ENCODE peak calls at places on chromosomes 12 and 14, in five cellular contexts. K is fibroblast of mammary gland; O is head of caudate nucleus; L is effector CD4-positive, alpha-beta T cell; C is HuH-7. N is an unnamed sample.

GRCh38 chr12:53145383-53145782 is 35.1 kb upstream of the ZNF740 start:
- DNase-seq in K (peak; percentile 94), O (no peak), L (no peak), C (no peak), N (no peak)

GRCh38 chr12:20491290-20491689 is 123.0 kb downstream of the PDE3A start:
- DNase-seq in K (no peak), O (no peak), L (no peak), C (no peak), N (no peak)

GRCh38 chr12:107344035-107344808 is 250.9 kb upstream of the CRY1 start:
- DNase-seq in K (peak; percentile 77), O (no peak), L (no peak), C (no peak), N (no peak)

GRCh38 chr14:103141117-103141796 is 18.0 kb downstream of the TNFAIP2 start:
- DNase-seq in K (peak; percentile 55), O (no peak), L (no peak), C (peak; percentile 91), N (peak; percentile 69)

GRCh38 chr14:37063467-37064240 is 108.8 kb downstream of the SLC25A21 start:
- DNase-seq in K (peak; percentile 42), O (no peak), L (no peak), C (no peak), N (no peak)

GRCh38 chr14:22822017-22822618 is 6.9 kb upstream of the SLC7A7 start:
- DNase-seq in K (no peak), O (no peak), L (no peak), C (no peak), N (peak; percentile 26)

GRCh38 chr14:90438841-90439240 is 42.0 kb downstream of the CALM1 start:
- DNase-seq in K (no peak), O (no peak), L (no peak), C (no peak), N (no peak)

GRCh38 chr14:91918159-91918883 is 29.2 kb downstream of the FBLN5 start:
- DNase-seq in K (peak; percentile 35), O (no peak), L (no peak), C (no peak), N (no peak)

GRCh38 chr12:12823811-12824210 is 10.7 kb downstream of the DDX47 start:
- DNase-seq in K (no peak), O (no peak), L (no peak), C (no peak), N (no peak)

GRCh38 chr12:9759680-9760592 is 765 bp downstream of the CD69 start:
- DNase-seq in K (no peak), O (no peak), L (no peak), C (no peak), N (no peak)

GRCh38 chr12:115791331-115791730 is 486.2 kb downstream of the MED13L start:
- DNase-seq in K (no peak), O (no peak), L (no peak), C (no peak), N (no peak)

GRCh38 chr14:97723834-97724770 is 926.9 kb downstream of the VRK1 start:
- DNase-seq in K (no peak), O (no peak), L (peak; percentile 20), C (no peak), N (no peak)

GRCh38 chr12:78186670-78187069 is 356.0 kb downstream of the NAV3 start:
- DNase-seq in K (no peak), O (no peak), L (no peak), C (no peak), N (no peak)

GRCh38 chr12:54042970-54043744 is 10.3 kb downstream of the HOXC5 start:
- DNase-seq in K (no peak), O (no peak), L (no peak), C (no peak), N (no peak)

GRCh38 chr14:104403421-104404220 is 175.9 kb upstream of the C14orf180 start:
- DNase-seq in K (no peak), O (no peak), L (no peak), C (no peak), N (no peak)

GRCh38 chr14:68795602-68796417 is 2.9 kb upstream of the ZFP36L1 start:
- DNase-seq in K (peak; percentile 65), O (no peak), L (peak; percentile 80), C (peak; percentile 75), N (peak; percentile 76)